ENCODE peak calls at places on chromosomes 1 and 21, in five cellular contexts. One of them, this sample, is unnamed. For H3K4me1, the result is how much of the 10 kb centered on the place peaks cover.

GRCh38 chr1:240149488-240150094 is 57.9 kb downstream of the FMN2 start:
- DNase-seq in GM12878: no peak
- DNase-seq in kidney: no peak
- DNase-seq in cardiac muscle cell: peak
- DNase-seq in ovary: no peak
- DNase-seq in this sample: no peak

GRCh38 chr1:210565316-210565715 is 236.6 kb downstream of the HHAT start:
- DNase-seq in GM12878: no peak
- DNase-seq in kidney: no peak
- DNase-seq in cardiac muscle cell: no peak
- DNase-seq in ovary: no peak
- DNase-seq in this sample: no peak

GRCh38 chr1:212791261-212791675 is 309 bp downstream of the NSL1 start:
- DNase-seq in GM12878: no peak
- DNase-seq in kidney: no peak
- DNase-seq in cardiac muscle cell: no peak
- DNase-seq in ovary: no peak
- DNase-seq in this sample: peak

GRCh38 chr1:16078925-16079656 is 5.6 kb upstream of the FAM131C start:
- DNase-seq in GM12878: peak
- DNase-seq in kidney: peak
- DNase-seq in cardiac muscle cell: peak
- DNase-seq in ovary: peak
- DNase-seq in this sample: peak

GRCh38 chr1:35835398-35835797 is 27.6 kb downstream of the AGO4 start:
- DNase-seq in GM12878: no peak
- DNase-seq in kidney: no peak
- DNase-seq in cardiac muscle cell: no peak
- DNase-seq in ovary: no peak
- DNase-seq in this sample: peak

GRCh38 chr1:2459757-2460156 is 16.3 kb upstream of the PLCH2 start:
- DNase-seq in GM12878: no peak
- DNase-seq in kidney: no peak
- DNase-seq in cardiac muscle cell: peak
- DNase-seq in ovary: peak
- DNase-seq in this sample: no peak

GRCh38 chr1:147641695-147642592 is 28.4 kb downstream of the ACP6 start:
- DNase-seq in GM12878: no peak
- DNase-seq in kidney: no peak
- DNase-seq in cardiac muscle cell: peak
- DNase-seq in ovary: no peak
- DNase-seq in this sample: peak

GRCh38 chr21:34222031-34222335 is 141.8 kb upstream of the KCNE2 start:
- DNase-seq in GM12878: no peak
- DNase-seq in kidney: no peak
- DNase-seq in cardiac muscle cell: no peak
- DNase-seq in ovary: no peak
- DNase-seq in this sample: no peak

GRCh38 chr1:113169591-113169990 is 96.6 kb downstream of the LRIG2 start:
- DNase-seq in GM12878: no peak
- DNase-seq in kidney: no peak
- DNase-seq in cardiac muscle cell: no peak
- DNase-seq in ovary: no peak
- DNase-seq in this sample: no peak

GRCh38 chr1:219582310-219582709 is 30.6 kb downstream of the ZC3H11B start:
- DNase-seq in GM12878: no peak
- DNase-seq in kidney: no peak
- DNase-seq in cardiac muscle cell: no peak
- DNase-seq in ovary: no peak
- DNase-seq in this sample: no peak

GRCh38 chr1:172809751-172810150 is 150.8 kb downstream of the FASLG start:
- DNase-seq in GM12878: no peak
- DNase-seq in kidney: no peak
- DNase-seq in cardiac muscle cell: no peak
- DNase-seq in ovary: no peak
- DNase-seq in this sample: no peak

GRCh38 chr1:9715536-9716226 is 64.2 kb downstream of the PIK3CD start:
- DNase-seq in GM12878: no peak
- DNase-seq in kidney: peak
- DNase-seq in cardiac muscle cell: no peak
- DNase-seq in ovary: peak
- DNase-seq in this sample: no peak

GRCh38 chr1:67647036-67647798 is 37.8 kb upstream of the GADD45A start:
- DNase-seq in GM12878: no peak
- DNase-seq in kidney: no peak
- DNase-seq in cardiac muscle cell: peak
- DNase-seq in ovary: no peak
- DNase-seq in this sample: no peak

GRCh38 chr1:67651031-67651430 is 34.0 kb upstream of the GADD45A start:
- DNase-seq in GM12878: no peak
- DNase-seq in kidney: no peak
- DNase-seq in cardiac muscle cell: no peak
- DNase-seq in ovary: no peak
- DNase-seq in this sample: no peak

GRCh38 chr1:67647814-67648358 is 37.1 kb upstream of the GADD45A start:
- DNase-seq in GM12878: no peak
- DNase-seq in kidney: no peak
- DNase-seq in cardiac muscle cell: no peak
- DNase-seq in ovary: no peak
- DNase-seq in this sample: no peak

GRCh38 chr1:67650061-67650460 is 34.9 kb upstream of the GADD45A start:
- DNase-seq in GM12878: no peak
- DNase-seq in kidney: no peak
- DNase-seq in cardiac muscle cell: no peak
- DNase-seq in ovary: no peak
- DNase-seq in this sample: no peak

DNA sequence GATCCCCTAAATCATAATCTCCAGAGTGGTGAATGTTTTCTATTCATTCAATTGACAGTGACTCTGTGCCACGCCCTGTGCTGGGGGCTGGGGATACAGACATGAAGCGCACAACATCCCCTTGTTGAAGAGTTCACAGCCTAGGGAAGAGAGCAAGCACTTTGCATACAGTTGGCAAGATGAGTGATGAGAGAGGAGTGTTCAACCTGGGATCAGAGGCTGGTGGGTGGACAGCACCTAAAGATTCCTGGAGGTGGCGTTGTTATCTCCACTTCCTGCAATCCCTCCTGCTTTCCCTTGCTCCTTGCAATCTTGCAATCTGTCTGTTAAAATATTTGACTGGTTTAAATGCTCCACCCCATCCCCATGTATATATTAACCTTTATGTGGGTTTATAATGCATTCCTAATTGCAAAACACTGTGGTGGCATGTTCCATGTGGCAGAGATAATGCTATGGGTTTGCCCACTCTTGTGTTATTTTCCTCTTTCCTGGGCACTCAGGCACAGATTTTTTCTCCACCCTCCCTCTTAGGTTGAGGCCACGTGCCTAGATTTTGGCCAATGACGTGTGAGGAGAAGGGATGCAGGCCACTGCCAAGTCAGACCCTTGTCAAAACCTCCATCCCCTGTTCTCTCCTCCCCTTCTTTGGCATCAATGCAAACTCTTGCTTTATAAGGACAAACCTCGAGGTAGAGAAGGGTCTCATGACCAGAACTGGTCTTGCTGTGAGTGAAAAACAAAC is 36.2 kb upstream of the GADD45A start:
- DNase-seq in GM12878: no peak
- DNase-seq in kidney: no peak
- DNase-seq in cardiac muscle cell: no peak
- DNase-seq in ovary: no peak
- DNase-seq in this sample: no peak
- TF ChIP-seq CTCF in GM12878: no peak
- TF ChIP-seq CTCF in kidney: no peak
- TF ChIP-seq CTCF in cardiac muscle cell: no peak
- TF ChIP-seq CTCF in ovary: no peak
- TF ChIP-seq CTCF in this sample: no peak

GRCh38 chr1:205321959-205322283 is 376 bp upstream of the NUAK2 start:
- DNase-seq in GM12878: no peak
- DNase-seq in kidney: no peak
- DNase-seq in cardiac muscle cell: no peak
- DNase-seq in ovary: no peak
- DNase-seq in this sample: no peak
- H3K4me3 ChIP-seq in GM12878: no peak
- H3K4me3 ChIP-seq in kidney: peak
- H3K4me3 ChIP-seq in cardiac muscle cell: no peak
- H3K4me3 ChIP-seq in ovary: peak
- H3K4me3 ChIP-seq in this sample: no peak

GRCh38 chr1:181105134-181106021 is 16.9 kb downstream of the IER5 start:
- DNase-seq in GM12878: no peak
- DNase-seq in kidney: peak
- DNase-seq in cardiac muscle cell: peak
- DNase-seq in ovary: peak
- DNase-seq in this sample: peak
- H3K4me1 ChIP-seq in GM12878: under half
- H3K4me1 ChIP-seq in kidney: under half
- H3K4me1 ChIP-seq in cardiac muscle cell: under half
- H3K4me1 ChIP-seq in ovary: under half
- H3K4me1 ChIP-seq in this sample: half or more

DNA sequence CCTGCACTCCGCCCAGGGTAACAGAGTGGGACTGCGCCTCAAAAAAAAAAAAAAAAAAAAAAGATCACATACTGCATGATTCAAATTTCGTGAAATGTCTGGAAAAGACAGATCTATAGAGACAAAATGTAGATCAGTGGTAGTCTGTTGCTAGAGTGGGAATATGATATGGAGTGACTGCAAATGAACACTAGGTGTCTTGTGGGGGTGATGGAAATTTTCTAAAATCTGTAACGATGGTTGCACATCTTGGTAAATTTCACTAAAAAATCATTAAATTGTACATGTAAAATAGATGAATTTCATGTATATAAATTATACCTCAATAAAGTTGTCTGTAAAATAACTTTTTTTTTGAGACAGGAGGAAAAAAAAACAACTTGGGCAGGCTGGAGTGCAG is 5.5 kb downstream of the AIDA start:
- DNase-seq in GM12878: no peak
- DNase-seq in kidney: no peak
- DNase-seq in cardiac muscle cell: no peak
- DNase-seq in ovary: no peak
- DNase-seq in this sample: no peak
- TF ChIP-seq CTCF in GM12878: no peak
- TF ChIP-seq CTCF in kidney: no peak
- TF ChIP-seq CTCF in cardiac muscle cell: peak
- TF ChIP-seq CTCF in ovary: no peak
- TF ChIP-seq CTCF in this sample: no peak

DNA sequence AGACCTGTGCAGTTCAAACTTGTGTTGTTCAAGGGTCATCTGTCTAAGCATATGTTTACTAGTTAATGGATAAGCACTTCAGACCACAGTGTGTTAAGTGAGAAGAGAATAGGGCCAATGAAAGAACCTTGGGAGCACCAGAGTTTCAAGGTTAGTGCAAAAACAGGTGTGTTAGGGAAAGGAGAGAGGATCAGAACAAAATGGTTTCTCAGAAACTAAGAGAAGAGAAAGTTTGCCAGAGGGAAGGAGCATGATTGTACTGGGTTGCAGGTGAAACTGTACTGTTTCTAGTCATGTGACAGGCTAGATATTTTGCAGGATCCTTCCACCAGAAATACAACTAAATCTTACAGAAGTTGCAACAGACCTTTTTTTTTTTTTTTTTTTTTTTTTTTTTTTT is 23.3 kb downstream of the RPRD2 start:
- DNase-seq in GM12878: no peak
- DNase-seq in kidney: no peak
- DNase-seq in cardiac muscle cell: no peak
- DNase-seq in ovary: no peak
- DNase-seq in this sample: no peak
- H3K4me3 ChIP-seq in GM12878: no peak
- H3K4me3 ChIP-seq in kidney: no peak
- H3K4me3 ChIP-seq in cardiac muscle cell: no peak
- H3K4me3 ChIP-seq in ovary: no peak
- H3K4me3 ChIP-seq in this sample: no peak